ENCODE peak calls at places on chromosome 17, in six cellular contexts. J, P, U, S, I and A are unnamed samples. For H3K27me3, the result is how much of the 10 kb centered on the place peaks cover.

GRCh38 chr17:14091367-14091766 is 22.1 kb downstream of the COX10 start:
- DNase-seq in S (no peak), I (no peak), J (no peak), P (no peak), U (no peak), A (no peak)

GRCh38 chr17:75240394-75241142 is 20.8 kb downstream of the GGA3 start:
- DNase-seq in P (peak), S (peak), J (peak), I (no peak), U (no peak), A (no peak)

GRCh38 chr17:42305543-42306384 is 17.5 kb downstream of the STAT5A start:
- DNase-seq in S (no peak), U (no peak), J (no peak), P (peak), I (no peak), A (no peak)

GRCh38 chr17:61621317-61621716 is 30.3 kb upstream of the NACA2 start:
- DNase-seq in P (no peak), S (no peak), J (no peak), I (no peak), U (no peak), A (no peak)

GRCh38 chr17:80725532-80725931 is 180.9 kb downstream of the RPTOR start:
- DNase-seq in U (no peak), P (no peak), J (no peak), I (no peak), S (peak), A (no peak)

GRCh38 chr17:38538906-38539305 is 66.8 kb downstream of the SRCIN1 start:
- DNase-seq in U (no peak), P (no peak), I (no peak), J (peak), S (no peak), A (no peak)

GRCh38 chr17:36628576-36628975 is 27.2 kb downstream of the MRM1 start:
- DNase-seq in U (no peak), I (no peak), J (no peak), P (no peak), S (no peak), A (no peak)

GRCh38 chr17:76273435-76273921 is 8.3 kb downstream of the UBALD2 start:
- DNase-seq in S (no peak), U (peak), J (no peak), I (no peak), P (no peak), A (no peak)

GRCh38 chr17:55320594-55321506 is 56.1 kb downstream of the HLF start:
- DNase-seq in S (no peak), I (peak), P (no peak), U (no peak), J (peak), A (no peak)

GRCh38 chr17:77790143-77790829 is 168.2 kb upstream of the TNRC6C start:
- DNase-seq in P (peak), I (no peak), J (peak), U (no peak), S (no peak), A (no peak)

GRCh38 chr17:19676901-19677300 is 28.4 kb downstream of the ALDH3A2 start:
- DNase-seq in P (no peak), U (no peak), J (no peak), I (no peak), S (no peak), A (no peak)

GRCh38 chr17:28227278-28228108 is 91.5 kb upstream of the TMEM97 start:
- DNase-seq in U (peak), P (peak), S (peak), J (no peak), I (no peak), A (peak)

GRCh38 chr17:58755577-58756245 is at the start of gene PPM1E:
- DNase-seq in I (no peak), J (peak), P (peak), U (peak), S (peak), A (no peak)

GRCh38 chr17:47999612-48000011 is 28.7 kb downstream of the CDK5RAP3 start:
- DNase-seq in I (no peak), S (no peak), P (no peak), J (no peak), U (no peak), A (no peak)
- TF ChIP-seq CTCF in I (no peak), S (no peak), P (peak), J (no peak), U (no peak), A (no peak)

DNA sequence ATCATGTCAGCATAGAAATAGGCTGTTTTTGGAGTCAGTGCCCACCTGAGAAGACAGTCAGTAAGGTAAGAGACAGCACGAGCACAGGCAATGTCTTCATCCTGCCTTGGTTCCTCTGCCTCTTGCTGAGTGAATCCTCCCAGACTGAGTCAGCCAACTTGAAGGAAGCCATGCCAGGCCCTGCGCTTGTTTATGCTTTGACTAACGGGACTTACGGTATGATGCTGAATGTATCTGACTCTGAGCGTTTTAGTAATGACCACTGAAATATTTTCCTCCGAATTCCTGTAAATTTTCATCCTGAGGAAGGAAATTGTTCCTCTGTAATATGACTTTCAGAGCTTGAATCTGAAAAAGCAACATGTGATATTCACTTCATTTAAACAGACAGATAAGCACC is 18.0 kb downstream of the C17orf67 start:
- DNase-seq in S (no peak), I (no peak), P (no peak), J (no peak), U (no peak), A (no peak)
- H3K4me3 ChIP-seq in S (no peak), I (no peak), P (no peak), J (no peak), U (no peak), A (no peak)

DNA sequence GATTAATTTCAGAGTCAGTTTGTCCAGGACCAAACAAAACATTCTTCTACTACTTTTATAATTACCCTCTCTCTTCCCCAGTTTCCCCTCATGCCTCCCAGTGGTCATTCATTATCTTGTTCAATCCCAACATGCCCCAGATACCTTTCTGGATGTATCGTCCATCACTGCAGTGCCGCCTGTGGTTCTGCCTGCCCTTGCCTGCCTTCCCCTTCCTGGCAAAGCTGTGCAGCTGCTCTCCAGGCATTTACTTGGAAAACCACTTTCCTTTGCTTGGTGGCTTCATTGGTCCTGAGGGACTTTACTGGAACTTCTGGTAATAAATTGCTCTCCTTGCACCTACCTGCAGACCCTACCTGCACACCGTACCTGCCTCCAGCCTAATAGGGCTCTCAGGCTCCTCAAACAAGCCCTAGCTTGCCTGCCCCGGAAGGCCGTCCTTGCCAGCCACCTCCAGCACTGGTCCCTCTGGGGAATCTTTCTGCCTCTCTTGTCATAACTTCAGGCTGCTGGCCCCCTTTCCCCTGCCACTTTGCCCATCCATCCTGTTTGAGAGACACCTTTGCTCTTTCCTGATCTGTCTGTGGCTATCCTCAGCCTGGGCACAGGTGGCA is 19.5 kb upstream of the MSI2 start:
- DNase-seq in I (no peak), J (no peak), U (no peak), S (no peak), P (no peak), A (no peak)
- H3K27me3 ChIP-seq in I (under half), J (under half), U (under half), S (under half), P (under half), A (under half)

DNA sequence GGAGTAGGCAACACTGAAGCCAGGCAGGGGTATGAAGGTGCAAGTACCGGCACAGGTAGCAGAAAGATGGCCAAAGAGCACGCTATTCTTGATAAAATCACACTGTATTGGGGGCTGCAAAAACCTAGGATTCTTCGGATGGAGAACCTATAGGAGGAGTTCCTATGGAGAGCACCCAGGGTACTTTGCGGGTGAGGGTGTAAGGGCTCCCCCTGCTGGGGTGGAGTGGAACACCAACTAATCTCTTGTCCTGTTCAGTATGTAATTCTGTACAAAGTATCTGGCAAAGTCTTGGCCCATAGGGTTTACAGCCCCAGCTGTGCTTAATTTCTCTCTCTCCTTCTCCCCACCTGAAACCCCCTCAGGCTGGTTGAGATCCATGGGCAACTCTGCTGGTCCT is 393.1 kb upstream of the ASIC2 start:
- DNase-seq in P (peak), I (no peak), U (no peak), J (no peak), S (peak), A (no peak)
- TF ChIP-seq CTCF in P (peak), I (no peak), U (peak), J (no peak), S (peak), A (peak)